ENCODE peak calls at places on chromosomes 5 and 9, in seven cellular contexts. N is endothelial cell of umbilical vein, Z is heart left ventricle, M is body of pancreas, W is tibial nerve, C is gastrocnemius medialis, J is upper lobe of left lung. H is an unnamed sample.

GRCh38 chr5:56323505-56323904 is 90.4 kb upstream of the ANKRD55 start:
- DNase-seq in N (no peak), Z (no peak), M (no peak), W (no peak), C (no peak), J (no peak), H (no peak)

GRCh38 chr9:109901191-109901590 is 121.2 kb downstream of the PALM2AKAP2 start:
- DNase-seq in N (no peak), Z (no peak), M (no peak), W (no peak), C (peak; percentile 66), J (no peak), H (no peak)

GRCh38 chr5:1734271-1734907 is 65.2 kb downstream of the MRPL36 start:
- DNase-seq in N (no peak), Z (no peak), M (no peak), W (no peak), C (peak; percentile 4), J (no peak), H (no peak)

GRCh38 chr5:177546262-177546741 is 8.1 kb downstream of the FAM193B start:
- DNase-seq in N (peak; percentile 87), Z (no peak), M (peak; percentile 26), W (no peak), C (peak; percentile 81), J (peak; percentile 46), H (no peak)

GRCh38 chr5:66877843-66878242 is 281.6 kb downstream of the MAST4 start:
- DNase-seq in N (peak; percentile 68), Z (no peak), M (no peak), W (no peak), C (no peak), J (no peak), H (no peak)

GRCh38 chr9:122086873-122087272 is 6.2 kb downstream of the TTLL11 start:
- DNase-seq in N (no peak), Z (no peak), M (no peak), W (no peak), C (no peak), J (no peak), H (no peak)

GRCh38 chr9:69898714-69899209 is 78.1 kb downstream of the CFAP95 start:
- DNase-seq in N (peak; percentile 95), Z (no peak), M (no peak), W (no peak), C (no peak), J (no peak), H (no peak)

GRCh38 chr5:122306461-122306860 is 5.6 kb upstream of the SNCAIP start:
- DNase-seq in N (peak; percentile 37), Z (no peak), M (no peak), W (no peak), C (no peak), J (no peak), H (no peak)

GRCh38 chr5:38447786-38448185 is 108.7 kb downstream of the LIFR start:
- DNase-seq in N (no peak), Z (no peak), M (no peak), W (no peak), C (peak; percentile 48), J (no peak), H (no peak)

GRCh38 chr9:109974143-109974917 is 194.3 kb downstream of the PALM2AKAP2 start:
- DNase-seq in N (no peak), Z (no peak), M (no peak), W (no peak), C (no peak), J (no peak), H (peak; percentile 77)

GRCh38 chr9:24096756-24097155 is 270.7 kb upstream of the ELAVL2 start:
- DNase-seq in N (no peak), Z (no peak), M (no peak), W (no peak), C (no peak), J (no peak), H (no peak)

GRCh38 chr9:13088734-13089427 is 190.6 kb downstream of the MPDZ start:
- DNase-seq in N (peak; percentile 61), Z (no peak), M (no peak), W (no peak), C (no peak), J (no peak), H (no peak)

GRCh38 chr9:81410201-81410600 is 279.1 kb downstream of the TLE1 start:
- DNase-seq in N (peak; percentile 44), Z (no peak), M (no peak), W (no peak), C (no peak), J (no peak), H (peak; percentile 4)

GRCh38 chr9:113587471-113588031 is 124.0 kb downstream of the RGS3 start:
- DNase-seq in N (peak; percentile 68), Z (peak; percentile 86), M (no peak), W (no peak), C (no peak), J (no peak), H (no peak)

GRCh38 chr9:135256568-135257354 is 169.3 kb downstream of the OLFM1 start:
- DNase-seq in N (no peak), Z (peak; percentile 40), M (no peak), W (no peak), C (no peak), J (no peak), H (no peak)

GRCh38 chr9:21252727-21253547 is 13.1 kb upstream of the IFNA14 start:
- DNase-seq in N (peak; percentile 79), Z (peak; percentile 58), M (no peak), W (no peak), C (peak; percentile 23), J (peak; percentile 32), H (peak; percentile 27)

GRCh38 chr9:89661956-89662717 is 57.3 kb downstream of the GADD45G start:
- DNase-seq in N (peak; percentile 98), Z (peak; percentile 98), M (peak; percentile 99), W (peak; percentile 96), C (peak; percentile 92), J (peak; percentile 98), H (peak; percentile 100)

GRCh38 chr5:59066367-59067163 is 483.7 kb downstream of the RAB3C start:
- DNase-seq in N (no peak), Z (no peak), M (no peak), W (no peak), C (no peak), J (no peak), H (no peak)

GRCh38 chr9:106953166-106953565 is 90.2 kb downstream of the ZNF462 start:
- DNase-seq in N (no peak), Z (no peak), M (no peak), W (no peak), C (peak; percentile 57), J (no peak), H (no peak)

GRCh38 chr9:129203556-129203909 is 25.5 kb upstream of the IER5L start:
- DNase-seq in N (no peak), Z (no peak), M (no peak), W (no peak), C (no peak), J (no peak), H (no peak)

GRCh38 chr9:134896834-134897583 is 16.4 kb downstream of the FCN2 start:
- DNase-seq in N (no peak), Z (no peak), M (no peak), W (no peak), C (no peak), J (no peak), H (no peak)

GRCh38 chr9:125591245-125591644 is 115.8 kb downstream of the MAPKAP1 start:
- DNase-seq in N (no peak), Z (no peak), M (no peak), W (no peak), C (no peak), J (no peak), H (no peak)
- TF ChIP-seq POLR2A in N (no peak), Z (no peak), M (no peak), W (no peak), C (no peak), J (no peak), H (no peak)

GRCh38 chr5:36610629-36611028 is 4.2 kb downstream of the SLC1A3 start:
- DNase-seq in N (no peak), Z (no peak), M (no peak), W (no peak), C (no peak), J (no peak), H (no peak)
- TF ChIP-seq POLR2A in N (no peak), Z (no peak), M (no peak), W (no peak), C (no peak), J (no peak), H (no peak)

GRCh38 chr9:111393971-111394370 is 63.9 kb upstream of the OR2K2 start:
- DNase-seq in N (no peak), Z (no peak), M (no peak), W (no peak), C (no peak), J (no peak), H (no peak)
- TF ChIP-seq POLR2A in N (no peak), Z (no peak), M (no peak), W (no peak), C (no peak), J (no peak), H (no peak)

GRCh38 chr9:127396808-127397721 is at the start of gene SLC2A8:
- DNase-seq in N (peak; percentile 100), Z (peak; percentile 98), M (peak; percentile 99), W (peak; percentile 97), C (peak; percentile 100), J (peak; percentile 99), H (peak; percentile 99)
- TF ChIP-seq POLR2A in N (peak; percentile 62), Z (peak; percentile 87), M (peak; percentile 82), W (peak; percentile 28), C (peak; percentile 86), J (no peak), H (peak; percentile 89)

GRCh38 chr5:128083811-128084227 is 253 bp downstream of the SLC12A2 start:
- DNase-seq in N (peak; percentile 75), Z (peak; percentile 86), M (no peak), W (no peak), C (peak; percentile 61), J (no peak), H (peak; percentile 65)
- TF ChIP-seq POLR2A in N (no peak), Z (peak; percentile 65), M (no peak), W (no peak), C (no peak), J (no peak), H (no peak)